ENCODE peak calls at places on chromosomes 16 and 17, in nine cellular contexts. T is CD8-positive, alpha-beta memory T cell; C is stomach; U is A549; R is HepG2; S is GM23248; Y is BE2C; O is kidney; L is body of pancreas. V is an unnamed sample. For H3K4me1, the result is how much of the 10 kb centered on the place peaks cover.

GRCh38 chr16:67804853-67805542 is 1.4 kb downstream of the RANBP10 start:
- DNase-seq in T (no peak), C (no peak), U (no peak), R (peak), S (no peak), Y (no peak), O (no peak), L (no peak), V (no peak)

GRCh38 chr16:51025588-51026290 is 125.3 kb downstream of the SALL1 start:
- DNase-seq in T (no peak), C (no peak), U (no peak), R (no peak), S (no peak), Y (no peak), O (no peak), L (no peak), V (no peak)

GRCh38 chr17:40097931-40098845 is 2.2 kb downstream of the NR1D1 start:
- DNase-seq in T (no peak), C (peak), U (no peak), R (peak), S (peak), Y (no peak), O (peak), L (peak), V (no peak)

GRCh38 chr17:9612016-9612415 is 33.3 kb upstream of the USP43 start:
- DNase-seq in T (no peak), C (no peak), U (no peak), R (no peak), S (no peak), Y (no peak), O (no peak), L (no peak), V (no peak)

GRCh38 chr17:69723741-69724140 is 309.2 kb downstream of the MAP2K6 start:
- DNase-seq in T (no peak), C (no peak), U (peak), R (no peak), S (no peak), Y (no peak), O (no peak), L (no peak), V (no peak)

GRCh38 chr16:68722119-68723024 is 14.7 kb upstream of the CDH1 start:
- DNase-seq in T (no peak), C (no peak), U (no peak), R (no peak), S (no peak), Y (no peak), O (no peak), L (no peak), V (no peak)

GRCh38 chr17:32936894-32937500 is 9.0 kb downstream of the TMEM98 start:
- DNase-seq in T (peak), C (peak), U (peak), R (peak), S (peak), Y (peak), O (peak), L (peak), V (peak)

GRCh38 chr17:73232587-73233373 is 28.9 kb downstream of the CPSF4L start:
- DNase-seq in T (no peak), C (peak), U (peak), R (no peak), S (peak), Y (no peak), O (peak), L (peak), V (no peak)

GRCh38 chr17:52986056-52986662 is 827.6 kb upstream of the CA10 start:
- DNase-seq in T (no peak), C (no peak), U (no peak), R (no peak), S (no peak), Y (peak), O (no peak), L (no peak), V (no peak)

GRCh38 chr16:49443576-49443975 is 70.0 kb downstream of the C16orf78 start:
- DNase-seq in T (no peak), C (no peak), U (no peak), R (no peak), S (no peak), Y (no peak), O (no peak), L (no peak), V (no peak)
- H3K4me1 ChIP-seq in T (under half), C (under half), U (under half), R (under half), S (under half), Y (under half), O (under half), L (under half), V (under half)

DNA sequence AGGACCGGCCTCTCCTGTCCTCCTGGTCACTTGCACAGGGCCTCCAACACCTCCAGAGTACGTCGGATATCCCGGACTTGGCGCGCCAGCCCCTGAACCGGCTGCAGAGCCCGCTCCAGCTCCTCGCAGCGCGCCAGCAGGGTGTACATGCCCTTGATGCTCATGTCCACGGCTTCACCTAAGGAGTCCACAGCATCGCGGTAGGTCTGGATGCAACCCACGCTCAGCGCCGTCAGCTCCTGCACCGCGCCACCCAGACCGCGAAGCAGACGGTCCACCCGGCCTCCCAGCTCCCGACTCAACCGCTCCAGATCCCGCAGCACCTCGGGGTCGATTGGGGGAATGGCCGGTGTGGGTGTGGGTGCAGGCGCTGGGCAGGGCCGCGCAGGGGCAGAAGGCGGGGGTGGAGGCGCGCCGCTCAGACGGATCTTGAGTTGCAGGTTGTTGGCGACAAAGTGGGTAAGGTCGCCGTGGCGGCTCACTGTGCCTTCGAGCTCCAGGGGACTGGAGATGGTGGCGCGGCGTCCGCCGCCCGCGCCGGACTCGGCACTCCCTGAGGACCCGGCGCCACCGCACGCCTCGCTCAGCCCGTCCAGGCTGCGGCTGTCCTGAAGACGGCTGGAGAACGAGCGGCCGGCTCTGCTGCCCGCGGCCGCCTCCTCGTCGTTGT is 804 bp downstream of the BORCS6 start:
- DNase-seq in T (no peak), C (peak), U (no peak), R (no peak), S (peak), Y (peak), O (peak), L (peak), V (peak)
- H3K4me1 ChIP-seq in T (under half), C (under half), U (under half), R (under half), S (under half), Y (under half), O (under half), L (half or more), V (under half)

GRCh38 chr17:77408284-77408683 is 267.5 kb downstream of the SEC14L1 start:
- DNase-seq in T (no peak), C (no peak), U (no peak), R (no peak), S (no peak), Y (no peak), O (peak), L (no peak), V (no peak)
- H3K4me1 ChIP-seq in T (half or more), C (half or more), U (half or more), R (under half), S (half or more), Y (under half), O (under half), L (under half), V (half or more)

GRCh38 chr16:31708348-31708747 is 165.3 kb upstream of the ZNF267 start:
- DNase-seq in T (no peak), C (no peak), U (no peak), R (no peak), S (no peak), Y (no peak), O (no peak), L (no peak), V (no peak)

GRCh38 chr16:31709181-31709580 is 164.4 kb upstream of the ZNF267 start:
- DNase-seq in T (no peak), C (no peak), U (no peak), R (no peak), S (no peak), Y (no peak), O (no peak), L (no peak), V (no peak)

GRCh38 chr16:31711344-31711845 is 162.2 kb upstream of the ZNF267 start:
- DNase-seq in T (no peak), C (no peak), U (no peak), R (no peak), S (no peak), Y (no peak), O (no peak), L (no peak), V (no peak)

GRCh38 chr16:31710880-31711279 is 162.7 kb upstream of the ZNF267 start:
- DNase-seq in T (no peak), C (no peak), U (no peak), R (no peak), S (no peak), Y (no peak), O (no peak), L (no peak), V (no peak)

DNA sequence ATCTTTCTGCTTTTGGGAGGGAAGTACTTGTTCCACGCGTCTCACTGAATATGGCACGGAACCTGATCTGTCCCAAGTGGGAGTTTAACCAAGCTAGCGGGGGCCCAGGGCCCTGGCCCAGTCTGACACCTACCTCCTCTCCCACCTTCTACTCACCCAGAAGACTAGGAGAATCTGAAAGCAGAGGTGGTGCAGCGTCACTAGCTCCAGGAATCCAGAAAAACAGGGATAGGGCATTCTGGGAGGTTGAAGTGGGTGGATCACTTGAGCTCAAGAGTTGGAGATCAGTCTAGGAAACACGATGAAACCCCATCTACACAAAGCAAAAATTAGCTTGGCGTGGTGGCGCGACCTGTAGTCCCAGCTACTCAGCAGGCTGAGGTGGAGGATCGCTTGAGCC is 163.5 kb upstream of the ZNF267 start:
- DNase-seq in T (no peak), C (no peak), U (no peak), R (no peak), S (no peak), Y (no peak), O (no peak), L (no peak), V (no peak)
- H3K4me1 ChIP-seq in T (under half), C (under half), U (under half), R (under half), S (under half), Y (under half), O (under half), L (under half), V (under half)

GRCh38 chr17:74453665-74454196 is 12.7 kb upstream of the CD300A start:
- DNase-seq in T (peak), C (peak), U (peak), R (no peak), S (no peak), Y (no peak), O (no peak), L (peak), V (no peak)
- H3K4me1 ChIP-seq in T (under half), C (under half), U (under half), R (under half), S (under half), Y (under half), O (under half), L (under half), V (under half)

GRCh38 chr16:27235938-27236245 is 32.6 kb downstream of the KDM8 start:
- DNase-seq in T (no peak), C (no peak), U (no peak), R (no peak), S (no peak), Y (no peak), O (no peak), L (no peak), V (no peak)
- H3K4me1 ChIP-seq in T (half or more), C (under half), U (under half), R (under half), S (under half), Y (under half), O (under half), L (under half), V (half or more)